ENCODE peak calls at places on chromosomes 7 and 10, in eight cellular contexts. K is AG04450, G is heart right ventricle, T is AG09309, Q is tibial nerve, L is left lung, U is GM10248, O is osteocyte. Z is an unnamed sample.

GRCh38 chr7:131648491-131648890 is 92.1 kb upstream of the PODXL start:
- DNase-seq in L (no peak), T (no peak), G (no peak), O (no peak), K (no peak), Q (no peak), U (no peak), Z (no peak)

GRCh38 chr10:73591578-73591902 is 398 bp upstream of the USP54 start:
- DNase-seq in K (no peak), Q (no peak), T (no peak), L (no peak), U (no peak), G (no peak), O (no peak), Z (no peak)

GRCh38 chr10:70617798-70618568 is 15.4 kb upstream of the PRF1 start:
- DNase-seq in U (no peak), L (no peak), K (peak), O (no peak), G (no peak), T (peak), Q (no peak), Z (no peak)

GRCh38 chr10:100811752-100812750 is 66.7 kb downstream of the PAX2 start:
- DNase-seq in K (no peak), U (no peak), G (no peak), O (no peak), Q (no peak), L (no peak), T (no peak), Z (no peak)

GRCh38 chr7:106858618-106859532 is 6.2 kb upstream of the PIK3CG start:
- DNase-seq in O (no peak), G (peak), T (no peak), L (peak), Q (no peak), K (no peak), U (no peak), Z (peak)

GRCh38 chr10:119263966-119264621 is 56.7 kb downstream of the GRK5 start:
- DNase-seq in Q (no peak), K (no peak), O (no peak), T (no peak), G (no peak), L (no peak), U (no peak), Z (no peak)

GRCh38 chr10:44293842-44294241 is 91.1 kb downstream of the CXCL12 start:
- DNase-seq in U (no peak), O (no peak), K (peak), L (peak), G (no peak), Q (peak), T (peak), Z (no peak)

GRCh38 chr7:944744-945143 is 9.7 kb downstream of the ADAP1 start:
- DNase-seq in K (no peak), L (no peak), O (no peak), U (no peak), Q (no peak), G (no peak), T (no peak), Z (no peak)

GRCh38 chr7:69395072-69395714 is 203.1 kb upstream of the AUTS2 start:
- DNase-seq in T (peak), K (no peak), L (peak), Q (peak), G (no peak), O (no peak), U (no peak), Z (no peak)

GRCh38 chr7:91196058-91196457 is 68.2 kb upstream of the FZD1 start:
- DNase-seq in O (no peak), G (no peak), K (no peak), U (no peak), T (no peak), L (no peak), Q (no peak), Z (no peak)

GRCh38 chr10:78178940-78179339 is 145.3 kb downstream of the RPS24 start:
- DNase-seq in L (peak), T (no peak), Q (no peak), O (no peak), G (no peak), U (no peak), K (no peak), Z (no peak)

GRCh38 chr7:4270268-4270667 is 411.8 kb upstream of the FOXK1 start:
- DNase-seq in Q (no peak), L (no peak), G (no peak), K (no peak), O (peak), T (no peak), U (no peak), Z (no peak)

GRCh38 chr7:44077681-44078091 is 4.6 kb downstream of the POLM start:
- DNase-seq in L (peak), G (no peak), U (no peak), Q (no peak), K (no peak), O (no peak), T (no peak), Z (no peak)

GRCh38 chr10:77780180-77780579 is 142.6 kb upstream of the KCNMA1 start:
- DNase-seq in G (no peak), L (no peak), K (no peak), Q (no peak), T (no peak), O (no peak), U (no peak), Z (no peak)

GRCh38 chr7:98192781-98193457 is 18.3 kb upstream of the BHLHA15 start:
- DNase-seq in O (no peak), Q (no peak), G (no peak), K (no peak), U (no peak), L (no peak), T (no peak), Z (no peak)

GRCh38 chr10:63157845-63158624 is 24.9 kb downstream of the NRBF2 start:
- DNase-seq in G (no peak), K (peak), U (peak), L (no peak), Q (no peak), O (no peak), T (peak), Z (no peak)

GRCh38 chr10:95285556-95285955 is 5.2 kb downstream of the PDLIM1 start:
- DNase-seq in K (no peak), G (no peak), T (no peak), U (no peak), O (no peak), Q (no peak), L (no peak), Z (no peak)

GRCh38 chr10:109957092-109957797 is 33.9 kb upstream of the XPNPEP1 start:
- DNase-seq in K (no peak), U (peak), G (no peak), O (no peak), Q (no peak), T (no peak), L (no peak), Z (no peak)

GRCh38 chr10:48459270-48460147 is 145.4 kb downstream of the ARHGAP22 start:
- DNase-seq in G (no peak), Q (no peak), L (no peak), T (no peak), K (no peak), U (no peak), O (peak), Z (no peak)

GRCh38 chr10:3485287-3485686 is 299.7 kb downstream of the KLF6 start:
- DNase-seq in L (no peak), K (no peak), U (no peak), Q (no peak), O (no peak), G (no peak), T (no peak), Z (no peak)

GRCh38 chr10:124249196-124249595 is 155.8 kb upstream of the CHST15 start:
- DNase-seq in O (no peak), G (no peak), T (no peak), K (no peak), L (no peak), Q (no peak), U (no peak), Z (no peak)

GRCh38 chr10:124248646-124249045 is 155.2 kb upstream of the CHST15 start:
- DNase-seq in L (no peak), O (no peak), T (no peak), U (no peak), G (no peak), Q (no peak), K (no peak), Z (no peak)

GRCh38 chr10:124251317-124251716 is 157.9 kb upstream of the CHST15 start:
- DNase-seq in K (no peak), T (no peak), O (peak), Q (no peak), G (no peak), L (no peak), U (no peak), Z (no peak)

GRCh38 chr10:124250506-124250905 is 157.1 kb upstream of the CHST15 start:
- DNase-seq in Q (no peak), T (no peak), G (no peak), K (no peak), O (peak), U (no peak), L (no peak), Z (no peak)

DNA sequence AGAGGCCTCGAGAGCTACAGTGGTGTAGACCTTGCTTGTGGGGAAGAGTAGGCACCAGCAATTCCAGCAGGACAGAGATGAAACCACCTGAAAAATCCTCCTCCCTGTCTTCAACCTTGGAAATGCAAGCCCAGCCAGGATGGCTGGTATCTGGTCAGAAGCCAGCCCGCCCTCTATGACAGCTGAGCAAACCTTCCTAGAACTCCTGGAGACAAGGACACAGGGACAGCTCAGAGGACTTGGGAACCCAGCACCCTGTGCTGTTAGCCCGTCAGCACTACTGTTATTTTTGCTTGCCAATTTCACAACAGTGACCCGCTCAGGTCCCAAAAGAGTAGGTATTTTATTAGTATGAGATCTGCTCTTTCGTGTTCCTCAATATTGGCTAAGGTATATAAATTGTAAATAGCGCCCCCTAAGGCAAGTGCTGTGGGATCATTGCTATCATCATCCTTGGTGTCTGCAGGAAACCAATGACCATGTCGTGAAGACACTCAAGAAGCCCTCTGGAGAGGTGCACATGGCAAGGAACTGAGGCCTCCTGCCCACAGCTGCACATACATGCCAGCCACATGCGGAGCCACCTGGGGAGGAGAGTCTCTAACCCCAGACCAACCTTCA is 156.5 kb upstream of the CHST15 start:
- DNase-seq in U (no peak), O (peak), G (no peak), L (no peak), Q (no peak), K (no peak), T (no peak), Z (no peak)
- TF ChIP-seq CTCF in U (no peak), O (no peak), G (no peak), L (no peak), Q (no peak), K (no peak), T (peak), Z (peak)

DNA sequence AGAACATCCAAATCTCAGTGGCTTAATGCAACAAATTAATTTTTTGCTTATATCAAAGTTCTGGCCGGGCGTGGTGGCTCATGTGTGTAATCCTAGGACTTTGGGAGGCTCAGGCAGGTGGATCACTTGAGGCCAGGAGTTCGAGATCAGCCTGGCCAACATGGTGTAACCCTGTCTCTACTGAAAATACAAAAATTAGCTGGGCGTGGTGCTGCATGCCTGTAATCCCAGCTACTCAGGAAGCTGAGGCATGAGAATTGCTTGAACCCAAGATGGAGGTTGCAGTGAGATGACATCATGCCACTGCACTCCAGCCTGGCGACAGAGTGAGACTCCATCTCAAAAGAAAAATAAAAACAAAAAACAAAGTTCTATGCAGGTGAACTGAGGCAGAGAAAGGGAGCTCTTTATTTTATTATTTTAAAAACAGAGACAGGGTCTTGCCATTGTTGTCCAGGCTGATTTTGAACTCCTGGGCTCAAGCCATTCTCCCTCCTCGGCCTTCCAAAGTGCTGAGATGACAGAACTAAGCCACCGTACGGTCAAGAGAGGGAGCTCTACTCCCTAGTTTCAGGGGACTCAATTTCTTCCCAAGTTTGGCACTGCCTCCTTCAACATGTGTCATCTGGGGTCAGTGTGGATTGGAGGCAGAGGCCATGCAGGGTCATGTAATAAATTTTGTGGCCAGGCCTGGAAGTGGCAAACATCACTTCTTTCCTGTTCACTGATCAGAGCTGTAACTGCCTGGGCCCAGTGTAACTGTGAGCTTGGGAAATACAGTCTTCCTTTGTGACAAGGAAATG is 2.4 kb downstream of the ADCK2 start:
- DNase-seq in L (no peak), Q (no peak), U (no peak), O (no peak), K (no peak), T (no peak), G (no peak), Z (no peak)
- TF ChIP-seq CTCF in L (no peak), Q (peak), U (peak), O (peak), K (peak), T (peak), G (peak), Z (no peak)

GRCh38 chr10:24952146-24952700 is at the start of gene PRTFDC1:
- DNase-seq in L (peak), G (peak), K (no peak), O (no peak), Q (peak), U (peak), T (no peak), Z (peak)
- TF ChIP-seq CTCF in L (no peak), G (no peak), K (peak), O (no peak), Q (no peak), U (peak), T (peak), Z (no peak)

GRCh38 chr10:60733189-60733815 is 45.0 kb upstream of the CDK1 start:
- DNase-seq in O (peak), K (no peak), U (peak), G (peak), L (peak), T (no peak), Q (no peak), Z (peak)
- TF ChIP-seq CTCF in O (peak), K (no peak), U (no peak), G (no peak), L (peak), T (no peak), Q (peak), Z (peak)

DNA sequence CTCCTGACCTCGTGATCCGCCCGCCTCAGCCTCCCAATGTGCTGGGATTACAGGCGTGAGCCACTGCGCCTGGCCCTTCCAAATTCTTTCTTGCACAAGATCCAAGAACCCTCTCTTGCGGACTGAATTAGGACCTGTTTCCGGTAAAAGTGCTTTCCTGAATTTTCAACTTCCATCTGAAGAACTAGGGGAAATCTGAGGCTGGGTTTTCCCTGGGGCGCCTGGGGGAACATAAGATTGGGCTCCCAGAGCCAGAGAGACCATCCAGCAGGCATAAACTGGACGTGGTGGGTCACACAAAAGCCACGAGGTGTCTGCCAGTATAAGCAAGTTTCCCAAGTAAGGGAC is 21.3 kb upstream of the ACHE start:
- DNase-seq in U (no peak), T (no peak), Q (no peak), K (no peak), L (no peak), G (no peak), O (no peak), Z (no peak)
- TF ChIP-seq CTCF in U (no peak), T (no peak), Q (no peak), K (no peak), L (no peak), G (no peak), O (no peak), Z (no peak)

DNA sequence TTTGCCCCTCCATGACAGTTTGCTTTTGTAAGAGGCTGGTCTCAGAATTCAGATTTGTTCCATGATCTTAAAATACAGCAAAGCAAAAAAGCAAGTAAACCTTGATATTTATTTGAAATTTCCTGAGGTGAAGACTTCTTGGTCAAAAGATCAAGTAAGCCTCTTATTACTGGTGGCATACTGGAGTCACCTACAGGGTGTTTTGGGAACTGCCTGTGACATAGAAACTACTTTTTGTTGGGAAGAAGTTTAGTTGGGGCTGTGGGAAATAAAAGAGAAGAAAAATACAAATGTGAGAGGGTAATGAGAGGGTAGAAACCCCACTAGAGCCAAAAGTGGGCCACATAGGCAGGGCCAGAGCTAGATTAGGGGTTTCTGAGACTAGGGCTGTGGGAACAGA is 217.9 kb downstream of the OTUD1 start:
- DNase-seq in K (no peak), T (no peak), Q (no peak), U (no peak), O (no peak), L (no peak), G (no peak), Z (no peak)
- TF ChIP-seq CTCF in K (no peak), T (no peak), Q (peak), U (no peak), O (no peak), L (peak), G (peak), Z (peak)

GRCh38 chr10:49539320-49539885 is 482 bp upstream of the ERCC6 start:
- DNase-seq in L (peak), T (no peak), U (peak), G (peak), O (no peak), Q (peak), K (no peak), Z (peak)
- TF ChIP-seq CTCF in L (no peak), T (no peak), U (no peak), G (no peak), O (no peak), Q (no peak), K (no peak), Z (no peak)

DNA sequence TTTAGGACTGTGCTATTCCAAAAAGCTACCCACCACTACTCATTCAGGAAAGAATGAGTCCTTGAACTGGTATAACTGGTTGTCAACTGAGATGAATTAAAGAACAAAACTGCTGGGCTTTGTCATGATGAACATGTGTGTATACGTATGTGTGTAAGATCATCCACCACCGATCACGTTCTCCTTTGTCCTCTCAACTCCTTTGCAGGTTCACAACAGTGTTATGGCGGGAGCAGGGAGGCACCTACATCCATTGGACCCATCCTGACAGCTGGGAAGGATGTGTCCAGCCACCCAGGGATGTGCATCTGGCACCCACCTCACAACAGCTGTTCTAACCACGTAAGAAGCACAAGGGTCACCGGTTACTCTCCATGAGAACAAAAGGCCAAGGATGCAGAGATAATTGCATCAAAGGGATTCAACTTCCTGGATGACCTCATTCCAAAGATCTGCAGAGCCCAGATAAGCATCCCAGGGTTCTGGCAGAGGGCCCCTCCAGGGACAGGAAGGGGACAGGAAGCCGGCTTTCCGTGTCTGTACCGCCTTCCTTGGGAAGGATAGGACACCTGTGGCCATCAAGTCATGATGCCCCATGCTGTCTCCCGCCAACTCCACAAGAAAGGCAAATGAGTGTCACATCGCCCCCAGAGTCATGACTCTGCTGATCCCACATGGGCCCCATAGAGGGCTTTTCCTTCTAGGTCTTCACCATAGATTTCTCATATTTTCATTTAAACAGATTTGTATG is 66.1 kb downstream of the STEAP1B start:
- DNase-seq in O (no peak), Q (no peak), G (peak), K (no peak), L (no peak), U (no peak), T (no peak), Z (no peak)
- TF ChIP-seq CTCF in O (no peak), Q (no peak), G (no peak), K (no peak), L (no peak), U (no peak), T (no peak), Z (no peak)

GRCh38 chr10:43221419-43222293 is 45.2 kb downstream of the RASGEF1A start:
- DNase-seq in K (no peak), Q (no peak), L (peak), O (peak), U (no peak), G (peak), T (no peak), Z (peak)
- TF ChIP-seq CTCF in K (peak), Q (no peak), L (no peak), O (peak), U (peak), G (no peak), T (no peak), Z (no peak)

DNA sequence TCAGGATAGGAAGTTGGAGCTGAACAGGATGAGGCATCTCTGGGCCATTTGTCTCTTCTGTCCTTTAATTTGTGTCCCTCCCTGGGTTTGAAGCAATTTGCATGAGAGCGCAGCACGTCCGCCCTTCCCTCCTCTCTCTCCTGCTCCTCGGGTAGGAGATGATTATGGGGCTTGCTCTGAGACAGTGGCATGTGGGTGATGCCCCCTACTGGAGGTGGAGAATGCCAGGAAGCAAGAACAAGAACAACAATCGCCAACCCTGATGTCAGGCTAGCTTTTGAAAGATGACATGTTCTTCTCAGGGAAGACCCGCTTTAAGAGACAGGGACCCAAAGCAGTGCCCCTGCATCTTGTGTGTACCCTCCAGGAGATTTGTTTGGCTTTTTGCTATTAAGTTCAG is 63.9 kb upstream of the LOXL4 start:
- DNase-seq in O (no peak), K (no peak), Q (no peak), U (no peak), T (no peak), L (no peak), G (no peak), Z (no peak)
- TF ChIP-seq CTCF in O (no peak), K (peak), Q (no peak), U (peak), T (peak), L (peak), G (peak), Z (no peak)

Z was measured in mesothelial cell of epicardium.